ENCODE peak calls at places on chromosomes 13 and 19, in eight cellular contexts. I is NCI-H460; M is CD8-positive, alpha-beta memory T cell; V is ascending aorta; F is NCI-H1105 treated with DMSO at 0.1 percent for 48 hours; T is stimulated activated CD8-positive, alpha-beta memory T cell treated with anti-CD3 and anti-CD28 coated beads, Interleukin-4, amount 100 ng/mL, for 48 hours; L is adrenal gland; A is activated T-helper 9 cell treated with anti-CD3 and anti-CD28 coated beads, Interleukin-2, amount 50 U/mL, for 16 hours. N is an unnamed sample.

GRCh38 chr13:26872444-26873173 is 112.0 kb upstream of the GPR12 start:
- DNase-seq in I (peak), M (peak), V (no peak), F (peak), T (peak), L (peak), A (no peak), N (peak)

GRCh38 chr19:41905273-41906002 is 22.5 kb downstream of the ARHGEF1 start:
- DNase-seq in I (no peak), M (no peak), V (no peak), F (no peak), T (no peak), L (no peak), A (no peak), N (no peak)

GRCh38 chr19:6925801-6926751 is 38.7 kb downstream of the ADGRE1 start:
- DNase-seq in I (no peak), M (no peak), V (no peak), F (no peak), T (peak), L (no peak), A (peak), N (no peak)

GRCh38 chr19:13441810-13442512 is 64.3 kb downstream of the CACNA1A start:
- DNase-seq in I (peak), M (peak), V (no peak), F (no peak), T (peak), L (peak), A (no peak), N (no peak)

GRCh38 chr19:32020538-32020937 is 324.9 kb upstream of the ZNF507 start:
- DNase-seq in I (no peak), M (no peak), V (no peak), F (no peak), T (no peak), L (no peak), A (no peak), N (no peak)

GRCh38 chr13:109401891-109402290 is 384.5 kb downstream of the IRS2 start:
- DNase-seq in I (no peak), M (no peak), V (no peak), F (no peak), T (no peak), L (no peak), A (no peak), N (no peak)

GRCh38 chr13:34246511-34246910 is 428.6 kb downstream of the RFC3 start:
- DNase-seq in I (no peak), M (no peak), V (no peak), F (no peak), T (no peak), L (no peak), A (no peak), N (no peak)

GRCh38 chr19:53977991-53978731 is 13.3 kb upstream of the CACNG6 start:
- DNase-seq in I (no peak), M (no peak), V (no peak), F (no peak), T (peak), L (peak), A (no peak), N (no peak)

GRCh38 chr13:52449323-52450011 is 967 bp downstream of the VPS36 start:
- DNase-seq in I (no peak), M (no peak), V (no peak), F (no peak), T (no peak), L (no peak), A (no peak), N (no peak)

GRCh38 chr19:49845433-49845832 is 5.5 kb upstream of the PTOV1 start:
- DNase-seq in I (no peak), M (no peak), V (no peak), F (no peak), T (no peak), L (no peak), A (no peak), N (no peak)

GRCh38 chr13:105442941-105443340 is 1092.5 kb downstream of the EFNB2 start:
- DNase-seq in I (peak), M (no peak), V (no peak), F (peak), T (no peak), L (peak), A (no peak), N (no peak)

GRCh38 chr13:24747248-24748151 is 16.5 kb upstream of the RNF17 start:
- DNase-seq in I (no peak), M (no peak), V (no peak), F (peak), T (peak), L (no peak), A (no peak), N (no peak)

GRCh38 chr13:50414640-50415039 is 399.4 kb downstream of the KCNRG start:
- DNase-seq in I (no peak), M (no peak), V (no peak), F (no peak), T (no peak), L (no peak), A (no peak), N (no peak)

GRCh38 chr19:51803965-51804364 is 9.0 kb downstream of the FPR3 start:
- DNase-seq in I (no peak), M (no peak), V (no peak), F (no peak), T (no peak), L (peak), A (no peak), N (no peak)

GRCh38 chr19:5052515-5052914 is 83.6 kb downstream of the KDM4B start:
- DNase-seq in I (no peak), M (no peak), V (no peak), F (no peak), T (no peak), L (no peak), A (no peak), N (no peak)

GRCh38 chr19:5926641-5927438 is 12.8 kb downstream of the CAPS start:
- DNase-seq in I (no peak), M (no peak), V (no peak), F (no peak), T (no peak), L (no peak), A (no peak), N (no peak)

GRCh38 chr13:38141792-38142191 is 207.9 kb upstream of the UFM1 start:
- DNase-seq in I (no peak), M (no peak), V (no peak), F (no peak), T (no peak), L (no peak), A (no peak), N (no peak)

GRCh38 chr13:111937763-111938375 is 129.1 kb upstream of the SOX1 start:
- DNase-seq in I (no peak), M (no peak), V (no peak), F (peak), T (no peak), L (no peak), A (no peak), N (no peak)

GRCh38 chr13:103299079-103299478 is 232.9 kb upstream of the SLC10A2 start:
- DNase-seq in I (no peak), M (no peak), V (no peak), F (no peak), T (no peak), L (no peak), A (no peak), N (no peak)

GRCh38 chr19:50266896-50267295 is 62.3 kb downstream of the KCNC3 start:
- DNase-seq in I (no peak), M (no peak), V (no peak), F (no peak), T (peak), L (no peak), A (no peak), N (no peak)

GRCh38 chr19:55251296-55252081 is 7.3 kb downstream of the PPP6R1 start:
- DNase-seq in I (no peak), M (peak), V (no peak), F (no peak), T (peak), L (no peak), A (peak), N (no peak)

GRCh38 chr13:109998030-109998429 is 211.6 kb upstream of the IRS2 start:
- DNase-seq in I (no peak), M (no peak), V (no peak), F (no peak), T (no peak), L (no peak), A (no peak), N (no peak)

GRCh38 chr13:44474122-44474910 is 100.7 kb downstream of the SERP2 start:
- DNase-seq in I (no peak), M (no peak), V (no peak), F (no peak), T (no peak), L (no peak), A (no peak), N (no peak)

GRCh38 chr13:24192811-24193162 is 32.3 kb downstream of the SPATA13 start:
- DNase-seq in I (no peak), M (no peak), V (no peak), F (no peak), T (no peak), L (no peak), A (no peak), N (no peak)

GRCh38 chr13:48121733-48122132 is 26.8 kb upstream of the MED4 start:
- DNase-seq in I (no peak), M (no peak), V (no peak), F (no peak), T (no peak), L (no peak), A (no peak), N (no peak)

N was measured in natural killer cell treated with Interleukin-12 subunit alpha and Interleukin-12 subunit beta and Interleukin-15 and Interleukin-18, amount 100 ng/mL, for 72 hours.